ENCODE peak calls at places on chromosomes 7 and 10, in five cellular contexts. W is Peyer's patch, B is adrenal gland, V is body of pancreas, K is lower leg skin. D is an unnamed sample.

GRCh38 chr10:35011771-35012191 is 78.4 kb downstream of the CUL2 start:
- DNase-seq in W (no peak), B (no peak), V (no peak), K (no peak), D (no peak)

GRCh38 chr10:22340362-22341189 is 4.7 kb upstream of the SPAG6 start:
- DNase-seq in W (peak; percentile 49), B (peak; percentile 70), V (peak; percentile 55), K (peak; percentile 43), D (peak; percentile 90)

GRCh38 chr7:50304911-50305621 is 550 bp downstream of the IKZF1 start:
- DNase-seq in W (peak; percentile 80), B (no peak), V (peak; percentile 28), K (no peak), D (peak; percentile 74)

GRCh38 chr7:369476-369980 is 79.6 kb downstream of the FOXL3 start:
- DNase-seq in W (no peak), B (no peak), V (peak; percentile 71), K (no peak), D (no peak)

GRCh38 chr7:107501593-107501992 is 31.7 kb downstream of the GPR22 start:
- DNase-seq in W (no peak), B (no peak), V (no peak), K (no peak), D (peak; percentile 90)

GRCh38 chr7:92205987-92206386 is 27.0 kb upstream of the LRRD1 start:
- DNase-seq in W (no peak), B (no peak), V (no peak), K (no peak), D (no peak)

GRCh38 chr10:126804396-126804795 is 100.8 kb upstream of the DOCK1 start:
- DNase-seq in W (no peak), B (no peak), V (no peak), K (no peak), D (no peak)

GRCh38 chr10:77844713-77845454 is 81.7 kb downstream of the DLG5 start:
- DNase-seq in W (no peak), B (peak; percentile 71), V (no peak), K (no peak), D (no peak)

GRCh38 chr7:116583653-116584052 is 58.8 kb downstream of the CAV1 start:
- DNase-seq in W (no peak), B (no peak), V (no peak), K (no peak), D (no peak)

GRCh38 chr10:77160679-77161078 is 476.9 kb downstream of the KCNMA1 start:
- DNase-seq in W (no peak), B (no peak), V (no peak), K (no peak), D (no peak)

GRCh38 chr10:12717981-12718707 is 283.4 kb downstream of the CCDC3 start:
- DNase-seq in W (no peak), B (no peak), V (no peak), K (no peak), D (no peak)

GRCh38 chr10:118952493-118953295 is 76.8 kb upstream of the NANOS1 start:
- DNase-seq in W (no peak), B (no peak), V (no peak), K (no peak), D (no peak)

GRCh38 chr7:30353532-30353931 is 69.1 kb downstream of the ZNRF2 start:
- DNase-seq in W (no peak), B (no peak), V (no peak), K (no peak), D (no peak)

GRCh38 chr7:41771717-41772116 is 68.8 kb upstream of the INHBA start:
- DNase-seq in W (no peak), B (no peak), V (no peak), K (no peak), D (no peak)

GRCh38 chr10:4939224-4940072 is 23.8 kb upstream of the AKR1C1 start:
- DNase-seq in W (no peak), B (no peak), V (no peak), K (no peak), D (peak; percentile 30)

GRCh38 chr10:47349516-47349915 is 1.4 kb downstream of the RBP3 start:
- DNase-seq in W (no peak), B (no peak), V (no peak), K (no peak), D (no peak)

GRCh38 chr7:98418636-98419315 is 17.9 kb upstream of the BAIAP2L1 start:
- DNase-seq in W (no peak), B (peak; percentile 92), V (peak; percentile 92), K (no peak), D (peak; percentile 40)

GRCh38 chr10:47307381-47307780 is 7.4 kb downstream of the GDF10 start:
- DNase-seq in W (no peak), B (no peak), V (no peak), K (no peak), D (no peak)

GRCh38 chr7:50690541-50691011 is 92.1 kb downstream of the GRB10 start:
- DNase-seq in W (no peak), B (no peak), V (no peak), K (no peak), D (no peak)

GRCh38 chr7:85186521-85187241 is at the start of gene SEMA3D:
- DNase-seq in W (peak; percentile 30), B (peak; percentile 71), V (peak; percentile 63), K (peak; percentile 61), D (peak; percentile 42)

GRCh38 chr10:13066527-13066926 is 33.4 kb upstream of the OPTN start:
- DNase-seq in W (no peak), B (no peak), V (no peak), K (no peak), D (peak; percentile 71)

GRCh38 chr10:97796651-97797050 is 24.9 kb upstream of the SFRP5 start:
- DNase-seq in W (no peak), B (no peak), V (no peak), K (no peak), D (peak; percentile 5)

GRCh38 chr10:63286340-63286739 is 153.2 kb downstream of the NRBF2 start:
- DNase-seq in W (no peak), B (no peak), V (no peak), K (no peak), D (no peak)

GRCh38 chr7:69811682-69812344 is 213.5 kb downstream of the AUTS2 start:
- DNase-seq in W (no peak), B (no peak), V (no peak), K (no peak), D (no peak)

GRCh38 chr10:14971867-14972448 is 12.8 kb downstream of the MEIG1 start:
- DNase-seq in W (peak; percentile 49), B (no peak), V (peak; percentile 41), K (no peak), D (peak; percentile 55)

DNA sequence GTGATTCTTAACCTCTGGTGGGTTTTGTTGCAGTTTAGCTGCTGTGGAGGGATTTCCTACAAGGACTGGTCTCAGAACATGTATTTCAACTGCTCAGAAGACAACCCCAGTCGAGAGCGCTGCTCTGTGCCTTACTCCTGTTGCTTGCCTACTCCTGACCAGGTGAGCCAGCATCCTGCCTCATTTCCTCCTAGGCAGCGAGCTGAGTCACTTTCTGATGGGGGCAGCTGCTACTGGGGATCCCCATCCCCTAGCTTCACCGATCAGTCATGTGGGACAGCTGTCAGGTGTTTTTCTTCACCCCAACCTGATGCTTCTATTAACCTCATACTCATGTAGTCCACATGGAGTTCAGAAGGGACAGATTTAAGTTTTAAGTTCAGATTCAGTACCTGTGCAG is 21.7 kb upstream of the SMO start:
- DNase-seq in W (no peak), B (no peak), V (no peak), K (no peak), D (no peak)
- TF ChIP-seq POLR2A in W (no peak), B (no peak), V (no peak), K (no peak), D (no peak)

GRCh38 chr7:128939075-128939860 is 1.5 kb downstream of the IRF5 start:
- DNase-seq in W (peak; percentile 50), B (no peak), V (peak; percentile 34), K (no peak), D (no peak)

GRCh38 chr7:128938524-128939074 is 872 bp downstream of the IRF5 start:
- DNase-seq in W (peak; percentile 35), B (no peak), V (peak; percentile 35), K (no peak), D (no peak)

GRCh38 chr7:128936798-128937197 is 929 bp upstream of the IRF5 start:
- DNase-seq in W (no peak), B (no peak), V (no peak), K (no peak), D (no peak)

GRCh38 chr7:128937271-128937646 is 468 bp upstream of the IRF5 start:
- DNase-seq in W (no peak), B (no peak), V (no peak), K (no peak), D (no peak)

DNA sequence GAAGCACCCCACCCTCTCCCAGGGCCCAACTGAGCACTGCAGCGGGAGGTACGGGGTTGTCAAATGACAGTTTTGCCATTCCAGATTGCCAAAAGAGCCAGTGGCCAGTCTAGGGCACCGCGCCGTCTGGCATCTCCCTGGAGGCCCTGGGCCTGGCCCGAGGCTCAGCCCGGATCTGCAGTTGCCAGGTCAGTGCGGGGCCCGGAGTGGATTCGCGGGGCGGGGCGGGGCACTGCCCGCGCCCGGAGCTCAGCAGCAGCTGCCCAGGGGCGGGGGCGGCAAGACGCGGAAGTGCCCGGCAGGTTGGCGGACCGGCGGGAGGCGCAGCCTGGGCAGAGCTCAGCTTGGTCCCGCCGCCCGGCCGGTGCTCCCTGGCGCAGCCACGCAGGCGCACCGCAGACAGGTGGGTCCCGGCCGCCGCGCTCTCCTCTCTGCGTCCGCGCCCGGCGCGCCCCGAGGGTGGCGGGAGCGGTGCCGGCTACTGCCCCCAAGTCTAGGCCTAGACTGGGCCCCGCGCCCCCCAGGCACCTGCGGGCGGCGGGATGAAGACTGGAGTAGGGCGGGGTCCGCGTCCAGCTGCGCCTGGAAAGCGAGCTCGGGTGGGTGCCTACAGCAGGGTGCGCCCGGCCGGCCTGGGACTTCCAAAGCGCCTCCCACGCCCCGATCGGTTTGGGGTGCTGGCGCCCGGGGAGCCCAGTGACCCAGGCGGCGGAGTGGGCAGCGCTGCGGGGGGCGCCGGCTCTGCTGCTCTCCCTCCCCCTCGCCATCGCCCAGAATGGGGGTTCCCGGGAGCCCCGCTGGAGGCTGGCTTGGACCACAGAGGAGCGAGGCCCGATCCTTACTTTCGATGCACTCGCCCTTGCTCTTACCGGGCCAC is at the start of gene IRF5:
- DNase-seq in W (peak; percentile 66), B (peak; percentile 55), V (peak; percentile 82), K (no peak), D (no peak)
- TF ChIP-seq POLR2A in W (peak; percentile 59), B (no peak), V (peak; percentile 27), K (no peak), D (no peak)

GRCh38 chr7:76354516-76354915 is 4.3 kb downstream of the YWHAG start:
- DNase-seq in W (no peak), B (no peak), V (no peak), K (no peak), D (no peak)
- TF ChIP-seq POLR2A in W (no peak), B (no peak), V (no peak), K (no peak), D (no peak)

DNA sequence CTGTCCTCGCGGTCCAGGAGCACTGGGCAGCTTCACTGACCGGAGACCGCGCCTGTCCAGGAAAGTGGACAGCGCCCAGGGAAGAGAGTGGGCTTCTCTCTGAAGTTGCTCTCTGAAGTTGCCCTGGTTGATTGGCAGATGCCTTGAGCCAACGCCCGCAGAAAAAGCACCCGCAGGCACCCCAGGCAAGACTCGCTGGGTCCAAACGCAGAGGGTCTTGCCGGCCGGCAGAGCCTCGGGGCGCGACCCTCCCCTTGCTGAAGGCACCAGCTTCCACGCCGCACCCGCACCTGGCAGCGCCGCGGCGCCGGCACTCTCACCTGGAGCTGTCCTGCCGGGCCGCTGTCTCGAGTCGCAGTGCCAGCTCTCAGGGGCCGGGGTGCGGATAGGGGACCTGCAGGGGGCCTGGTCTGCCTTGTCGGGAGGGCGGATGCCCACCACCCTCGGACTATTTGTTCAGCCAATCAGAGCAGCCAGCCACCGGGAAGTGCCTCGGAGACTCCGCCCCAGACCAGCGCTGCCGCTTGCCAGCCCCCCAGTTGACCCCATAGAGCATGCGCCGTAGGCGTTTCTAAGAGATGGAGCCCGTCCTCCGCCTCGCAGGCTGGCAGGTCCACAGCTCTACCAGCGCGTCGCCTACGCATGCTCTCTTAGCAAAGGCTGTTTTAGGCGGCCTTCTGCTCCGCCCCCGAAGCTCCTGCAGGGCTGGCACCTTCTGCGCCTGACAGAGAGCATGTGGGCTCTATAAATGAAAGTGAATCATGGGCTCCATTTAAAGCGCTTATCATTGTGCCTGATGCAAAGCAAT is at the start of gene LIPA:
- DNase-seq in W (peak; percentile 95), B (peak; percentile 99), V (peak; percentile 98), K (peak; percentile 94), D (peak; percentile 88)
- TF ChIP-seq POLR2A in W (peak; percentile 51), B (peak; percentile 67), V (peak; percentile 38), K (no peak), D (peak; percentile 18)